ENCODE peak calls at places on chromosomes 7 and 10, in six cellular contexts. P is fibroblast of lung, S is OCI-LY7, Y is HS-5, W is lower leg skin, H is mucosa of gallbladder. I is an unnamed sample.

GRCh38 chr7:114889646-114890285 is 32.1 kb upstream of the MDFIC start:
- DNase-seq in Y (peak; percentile 82), H (no peak), P (peak; percentile 99), W (no peak), S (no peak), I (no peak)

GRCh38 chr10:69639291-69640195 is 9.5 kb downstream of the FAM241B start:
- DNase-seq in P (peak; percentile 43), W (peak; percentile 47), S (peak; percentile 69), Y (peak; percentile 18), H (peak; percentile 63), I (peak; percentile 11)

GRCh38 chr10:47400786-47401185 is 16.7 kb upstream of the ZNF488 start:
- DNase-seq in H (no peak), P (no peak), W (no peak), Y (no peak), S (no peak), I (no peak)

GRCh38 chr7:8136331-8136730 is 125.6 kb downstream of the ICA1 start:
- DNase-seq in S (no peak), W (no peak), P (no peak), Y (no peak), H (no peak), I (no peak)

GRCh38 chr10:22643696-22644621 is 70.4 kb downstream of the PIP4K2A start:
- DNase-seq in W (no peak), Y (no peak), H (no peak), S (no peak), P (no peak), I (no peak)

GRCh38 chr7:89695241-89695640 is 459.0 kb upstream of the STEAP1 start:
- DNase-seq in H (no peak), S (no peak), W (no peak), P (no peak), Y (no peak), I (no peak)

GRCh38 chr10:31697271-31698168 is 231.1 kb downstream of the ARHGAP12 start:
- DNase-seq in S (no peak), W (peak; percentile 83), Y (no peak), P (peak; percentile 86), H (peak; percentile 73), I (no peak)

GRCh38 chr10:113539789-113540188 is 13.1 kb upstream of the HABP2 start:
- DNase-seq in S (no peak), H (peak; percentile 78), W (peak; percentile 39), P (peak; percentile 67), Y (no peak), I (no peak)

GRCh38 chr7:81308643-81309354 is 389.9 kb upstream of the SEMA3C start:
- DNase-seq in Y (no peak), H (no peak), S (no peak), P (no peak), W (no peak), I (no peak)

GRCh38 chr7:157501576-157501975 is 164.8 kb downstream of the DNAJB6 start:
- DNase-seq in Y (no peak), S (no peak), W (no peak), P (no peak), H (no peak), I (no peak)

GRCh38 chr7:143355450-143356385 is 6.8 kb downstream of the FAM131B start:
- DNase-seq in W (no peak), Y (no peak), H (no peak), P (no peak), S (peak; percentile 13), I (no peak)

GRCh38 chr7:12716134-12716667 is 28.8 kb downstream of the ARL4A start:
- DNase-seq in W (no peak), S (no peak), Y (no peak), H (no peak), P (no peak), I (no peak)

GRCh38 chr10:121289800-121290199 is 308.4 kb downstream of the FGFR2 start:
- DNase-seq in P (no peak), S (no peak), Y (no peak), H (no peak), W (no peak), I (no peak)